ENCODE peak calls at places on chromosomes 12 and 14, in six cellular contexts. O is right cardiac atrium, I is T-cell, T is body of pancreas, S is HCT116, X is A549. K is an unnamed sample.

GRCh38 chr14:104573930-104574329 is 5.6 kb upstream of the C14orf180 start:
- ATAC-seq in O (peak), I (no peak), T (no peak), S (no peak), X (no peak), K (no peak)

GRCh38 chr12:125065021-125065752 is at the start of gene AACS:
- ATAC-seq in O (peak), I (peak), T (peak), S (peak), X (peak), K (peak)

GRCh38 chr12:75974323-75975273 is 57.0 kb downstream of the PHLDA1 start:
- ATAC-seq in O (no peak), I (no peak), T (no peak), S (no peak), X (no peak), K (no peak)

GRCh38 chr14:77059276-77059934 is 30.9 kb upstream of the IRF2BPL start:
- ATAC-seq in O (peak), I (no peak), T (peak), S (peak), X (peak), K (peak)

GRCh38 chr12:108977360-108977759 is 43.5 kb downstream of the SVOP start:
- ATAC-seq in O (no peak), I (no peak), T (no peak), S (no peak), X (no peak), K (no peak)

GRCh38 chr14:77691259-77691658 is 16.6 kb downstream of the ALKBH1 start:
- ATAC-seq in O (peak), I (no peak), T (no peak), S (no peak), X (no peak), K (no peak)

GRCh38 chr12:52042706-52043385 is 8.4 kb upstream of the NR4A1 start:
- ATAC-seq in O (no peak), I (no peak), T (no peak), S (no peak), X (no peak), K (no peak)

GRCh38 chr12:6218526-6218925 is 18.3 kb downstream of the CD9 start:
- ATAC-seq in O (no peak), I (no peak), T (no peak), S (no peak), X (no peak), K (peak)

GRCh38 chr14:51157012-51157411 is 62.1 kb upstream of the TRIM9 start:
- ATAC-seq in O (no peak), I (no peak), T (no peak), S (peak), X (peak), K (peak)

GRCh38 chr14:85566603-85567002 is 36.7 kb downstream of the FLRT2 start:
- ATAC-seq in O (peak), I (no peak), T (no peak), S (no peak), X (peak), K (no peak)

GRCh38 chr14:60275932-60276331 is 26.9 kb downstream of the PPM1A start:
- ATAC-seq in O (no peak), I (no peak), T (no peak), S (no peak), X (no peak), K (no peak)

GRCh38 chr14:32307881-32308582 is 21.1 kb upstream of the AKAP6 start:
- ATAC-seq in O (no peak), I (no peak), T (peak), S (no peak), X (peak), K (peak)

GRCh38 chr12:66228462-66228861 is 39.4 kb downstream of the IRAK3 start:
- ATAC-seq in O (no peak), I (no peak), T (no peak), S (no peak), X (no peak), K (no peak)

GRCh38 chr14:94581127-94581999 is at the start of gene SERPINA5:
- ATAC-seq in O (peak), I (no peak), T (peak), S (peak), X (no peak), K (no peak)

GRCh38 chr12:54294152-54294913 is 6.5 kb downstream of the NFE2 start:
- ATAC-seq in O (peak), I (peak), T (peak), S (peak), X (peak), K (peak)

GRCh38 chr14:88481089-88481488 is 73.7 kb downstream of the PTPN21 start:
- ATAC-seq in O (no peak), I (no peak), T (no peak), S (no peak), X (no peak), K (no peak)

GRCh38 chr12:75984577-75985182 is 46.9 kb downstream of the PHLDA1 start:
- ATAC-seq in O (no peak), I (no peak), T (no peak), S (no peak), X (no peak), K (peak)

GRCh38 chr12:105319691-105320209 is 10.7 kb upstream of the C12orf75 start:
- ATAC-seq in O (no peak), I (peak), T (no peak), S (peak), X (peak), K (no peak)

GRCh38 chr12:12482150-12482761 is 80.4 kb downstream of the DUSP16 start:
- ATAC-seq in O (no peak), I (peak), T (no peak), S (no peak), X (no peak), K (no peak)

GRCh38 chr14:76168531-76168930 is 16.8 kb downstream of the GPATCH2L start:
- ATAC-seq in O (peak), I (no peak), T (no peak), S (no peak), X (no peak), K (peak)